ENCODE peak calls at places on chromosomes 13 and 19, in four cellular contexts. E is neuronal stem cell, Z is H9, G is mammary epithelial cell. O is an unnamed sample.

GRCh38 chr13:78618411-78618810 is 15.1 kb upstream of the POU4F1 start:
- DNase-seq in G (no peak), E (no peak), Z (no peak), O (no peak)

GRCh38 chr13:82878536-82878935 is 1003.7 kb downstream of the SLITRK1 start:
- DNase-seq in E (no peak), G (peak; percentile 48), Z (no peak), O (no peak)

GRCh38 chr13:99959538-99960230 is 11.9 kb downstream of the ZIC5 start:
- DNase-seq in G (peak; percentile 23), Z (no peak), E (no peak), O (peak; percentile 41)

GRCh38 chr13:50396001-50396400 is 380.8 kb downstream of the KCNRG start:
- DNase-seq in Z (no peak), E (no peak), G (peak; percentile 96), O (no peak)

GRCh38 chr19:651991-652390 is 11.0 kb downstream of the RNF126 start:
- DNase-seq in G (no peak), E (no peak), Z (no peak), O (no peak)

GRCh38 chr19:56367829-56368711 is 25.3 kb downstream of the ZNF582 start:
- DNase-seq in Z (peak; percentile 90), E (peak; percentile 91), G (peak; percentile 89), O (peak; percentile 83)

GRCh38 chr19:39247701-39248664 is 673 bp downstream of the IFNL4 start:
- DNase-seq in E (no peak), G (no peak), Z (peak; percentile 46), O (no peak)

GRCh38 chr13:101457176-101457575 is 4.7 kb downstream of the ITGBL1 start:
- DNase-seq in Z (no peak), G (no peak), E (no peak), O (no peak)

GRCh38 chr19:30556230-30556711 is 184.1 kb downstream of the ZNF536 start:
- DNase-seq in G (no peak), Z (peak; percentile 62), E (no peak), O (no peak)

GRCh38 chr19:38389101-38389925 is 816 bp downstream of the SPRED3 start:
- DNase-seq in Z (peak; percentile 68), E (peak; percentile 32), G (peak; percentile 66), O (no peak)

GRCh38 chr13:79654520-79654919 is 173.6 kb downstream of the NDFIP2 start:
- DNase-seq in Z (no peak), G (peak; percentile 12), E (no peak), O (no peak)

GRCh38 chr13:112064222-112064621 is 2.7 kb upstream of the SOX1 start:
- DNase-seq in G (no peak), E (no peak), Z (no peak), O (no peak)

GRCh38 chr19:43499042-43499441 is 5.5 kb downstream of the PHLDB3 start:
- DNase-seq in G (no peak), Z (no peak), E (no peak), O (no peak)

GRCh38 chr19:21789761-21790160 is 22.4 kb upstream of the ZNF100 start:
- DNase-seq in E (no peak), G (peak; percentile 33), Z (no peak), O (no peak)

GRCh38 chr19:29211562-29212416 is 1.2 kb downstream of the UQCRFS1 start:
- DNase-seq in E (no peak), G (peak; percentile 9), Z (no peak), O (no peak)

GRCh38 chr19:15091918-15092753 is 10.1 kb downstream of the OR1I1 start:
- DNase-seq in Z (peak; percentile 54), E (peak; percentile 72), G (peak; percentile 41), O (peak; percentile 78)

GRCh38 chr19:44757057-44757734 is 8.7 kb downstream of the BCL3 start:
- DNase-seq in Z (no peak), G (no peak), E (no peak), O (no peak)

GRCh38 chr19:38090561-38090960 is 133.5 kb downstream of the DPF1 start:
- DNase-seq in G (no peak), E (no peak), Z (no peak), O (no peak)

GRCh38 chr19:34959021-34959420 is 5.0 kb downstream of the ZNF792 start:
- DNase-seq in Z (no peak), E (no peak), G (no peak), O (no peak)

GRCh38 chr13:97018029-97018819 is 23.9 kb upstream of the OXGR1 start:
- DNase-seq in Z (peak; percentile 51), E (no peak), G (peak; percentile 39), O (peak; percentile 66)

GRCh38 chr13:23679214-23679613 is 109.0 kb downstream of the TNFRSF19 start:
- DNase-seq in Z (no peak), E (no peak), G (no peak), O (no peak)

GRCh38 chr19:821228-821975 is at the start of gene PLPPR3:
- DNase-seq in Z (peak; percentile 59), G (no peak), E (no peak), O (no peak)

GRCh38 chr13:27658569-27658968 is 36.9 kb downstream of the POLR1D start:
- DNase-seq in E (no peak), Z (no peak), G (no peak), O (no peak)

GRCh38 chr13:60642552-60642951 is 245.5 kb downstream of the TDRD3 start:
- DNase-seq in E (no peak), Z (no peak), G (no peak), O (no peak)

GRCh38 chr13:20882206-20882605 is 20.3 kb downstream of the XPO4 start:
- DNase-seq in E (no peak), G (peak; percentile 7), Z (peak; percentile 56), O (no peak)

GRCh38 chr13:52159159-52159982 is at the start of gene NEK3:
- DNase-seq in Z (peak; percentile 71), G (peak; percentile 46), E (peak; percentile 67), O (peak; percentile 34)

GRCh38 chr19:48554385-48555091 is 2.6 kb downstream of the SULT2B1 start:
- DNase-seq in Z (peak; percentile 91), G (no peak), E (peak; percentile 42), O (no peak)

GRCh38 chr13:112775791-112776279 is 86.0 kb downstream of the ATP11A start:
- DNase-seq in G (no peak), Z (peak; percentile 36), E (no peak), O (no peak)

GRCh38 chr19:423691-424466 is 14.9 kb upstream of the C2CD4C start:
- DNase-seq in G (no peak), Z (no peak), E (no peak), O (no peak)

GRCh38 chr19:35671818-35672217 is 5.5 kb downstream of the UPK1A start:
- DNase-seq in Z (no peak), G (no peak), E (no peak), O (no peak)

GRCh38 chr19:18349524-18350128 is 9.2 kb downstream of the PGPEP1 start:
- DNase-seq in Z (no peak), E (no peak), G (peak; percentile 39), O (no peak)

GRCh38 chr19:29785955-29786589 is 25.7 kb upstream of the CCNE1 start:
- DNase-seq in Z (peak; percentile 68), E (no peak), G (no peak), O (peak; percentile 13)

GRCh38 chr19:11475861-11476260 is 5.0 kb downstream of the ELAVL3 start:
- DNase-seq in G (no peak), E (no peak), Z (no peak), O (no peak)

GRCh38 chr19:19034204-19034624 is 811 bp downstream of the ARMC6 start:
- DNase-seq in E (peak; percentile 24), G (peak; percentile 70), Z (peak; percentile 86), O (peak; percentile 91)

DNA sequence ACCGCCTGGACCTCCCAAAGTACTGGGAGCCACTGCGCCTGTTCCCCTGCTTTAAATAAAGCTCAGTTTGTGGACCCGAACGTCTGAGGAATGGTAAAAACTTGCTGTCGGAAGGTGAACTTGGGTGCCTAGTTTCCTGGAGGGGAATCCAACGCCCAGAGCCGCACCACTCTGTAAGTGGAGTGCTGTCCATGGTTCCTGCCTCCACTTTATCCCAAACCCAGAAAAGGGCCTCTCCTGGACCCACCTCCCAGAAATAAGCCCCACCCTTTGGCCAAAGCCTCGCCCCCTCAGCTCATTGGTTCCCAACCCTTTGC is 2.3 kb downstream of the ANO8 start:
- DNase-seq in Z (no peak), G (no peak), E (no peak), O (no peak)
- H2AFZ ChIP-seq in Z (no peak overlapping the region), G (no peak overlapping the region), E (no peak overlapping the region), O (no peak overlapping the region)

DNA sequence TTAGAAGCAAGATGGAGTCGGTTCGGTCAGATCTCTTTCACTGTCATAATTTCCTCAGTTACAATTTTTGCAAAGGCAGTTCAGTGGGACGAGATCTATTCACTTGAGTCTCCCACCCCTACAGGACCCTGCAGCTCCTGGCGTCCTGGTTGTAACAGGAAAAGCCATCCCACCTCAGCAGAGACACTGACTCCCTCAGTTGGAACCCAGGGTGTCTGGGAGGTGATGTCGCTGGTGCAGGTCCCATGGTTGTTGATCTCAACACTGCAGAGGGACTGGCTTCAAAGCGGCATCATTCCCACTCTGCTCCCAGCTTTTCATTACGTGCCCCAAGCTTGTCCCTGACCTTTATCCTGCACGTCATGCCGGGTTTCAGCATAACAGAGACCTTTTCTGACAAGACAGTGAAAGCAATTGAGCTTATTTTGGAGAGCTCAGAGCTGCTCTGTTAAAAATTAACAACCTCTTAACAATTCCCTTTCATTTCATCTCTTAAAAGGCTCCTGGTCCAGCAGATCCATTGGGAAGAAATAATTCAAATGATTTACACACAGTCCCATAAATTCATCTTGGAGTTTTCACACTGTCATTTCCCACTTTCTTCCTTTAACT is 17.6 kb upstream of the COG3 start:
- DNase-seq in Z (no peak), E (no peak), G (no peak), O (no peak)
- H2AFZ ChIP-seq in Z (peak overlapping the region; percentile 42), E (peak overlapping the region; percentile 45), G (no peak overlapping the region), O (no peak overlapping the region)

DNA sequence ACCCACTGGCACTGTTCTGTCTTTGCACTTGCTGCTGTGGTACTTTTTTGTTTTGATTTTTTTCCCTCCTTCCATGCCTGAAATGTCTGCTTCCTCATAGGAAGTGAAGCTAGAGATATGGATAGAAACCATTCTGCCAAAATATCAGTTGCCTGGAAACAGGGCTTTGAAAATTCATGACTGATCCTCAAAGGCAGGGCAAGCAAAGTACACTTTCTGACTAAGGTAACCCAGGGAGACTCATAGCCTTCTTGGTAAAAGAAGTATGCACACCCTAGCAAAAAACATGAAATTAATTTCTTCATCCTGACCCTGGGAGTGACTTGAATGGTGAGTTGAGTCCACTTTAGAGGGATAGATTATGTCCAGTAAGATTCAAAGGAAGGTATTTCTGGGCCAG is 329.8 kb downstream of the MYO16 start:
- DNase-seq in G (peak; percentile 64), E (no peak), Z (no peak), O (no peak)
- H2AFZ ChIP-seq in G (peak overlapping the region; percentile 2), E (no peak overlapping the region), Z (no peak overlapping the region), O (no peak overlapping the region)

GRCh38 chr19:58058428-58058827 is 654 bp upstream of the ZNF135 start:
- DNase-seq in G (no peak), Z (no peak), E (no peak), O (no peak)
- H2AFZ ChIP-seq in G (no peak overlapping the region), Z (no peak overlapping the region), E (peak overlapping the region; percentile 91), O (no peak overlapping the region)

GRCh38 chr13:46101002-46101401 is 3.8 kb downstream of the CPB2 start:
- DNase-seq in Z (no peak), E (no peak), G (no peak), O (no peak)
- H2AFZ ChIP-seq in Z (no peak overlapping the region), E (no peak overlapping the region), G (no peak overlapping the region), O (no peak overlapping the region)

DNA sequence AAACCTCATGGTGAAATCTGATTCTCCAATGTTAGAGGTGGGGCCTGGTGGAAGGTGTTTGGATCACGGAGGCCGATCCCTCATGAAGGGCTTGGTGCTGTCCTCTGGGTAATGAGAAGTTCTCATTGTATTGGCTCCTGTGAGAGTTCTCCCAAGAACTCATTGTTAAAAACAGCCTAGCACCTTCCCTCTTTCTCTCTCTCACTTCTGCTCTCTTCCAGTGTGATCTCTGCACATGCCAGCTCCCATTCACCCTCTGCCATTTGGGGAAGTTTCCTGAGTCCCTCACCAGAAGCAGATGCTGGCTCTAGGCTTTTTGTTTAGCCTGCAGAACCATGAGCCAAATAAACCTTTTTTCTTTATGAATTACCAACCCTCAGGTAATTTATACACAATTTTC is 3.1 kb upstream of the SUCLA2 start:
- DNase-seq in G (no peak), Z (peak; percentile 34), E (no peak), O (no peak)
- H2AFZ ChIP-seq in G (no peak overlapping the region), Z (no peak overlapping the region), E (no peak overlapping the region), O (no peak overlapping the region)

O was measured in MM.1S.